ENCODE peak calls at places on chromosome 10, in four cellular contexts. One of them, this sample, is unnamed.

GRCh38 chr10:110137142-110137545 is 70.3 kb upstream of the MXI1 start:
- DNase-seq in A549: peak; percentile 50
- DNase-seq in psoas muscle: no peak
- DNase-seq in cardiac muscle cell: peak; percentile 73
- DNase-seq in this sample: no peak

GRCh38 chr10:24396396-24396795 is 187.5 kb downstream of the KIAA1217 start:
- DNase-seq in cardiac muscle cell: no peak
- DNase-seq in psoas muscle: no peak
- DNase-seq in A549: no peak
- DNase-seq in this sample: no peak

GRCh38 chr10:119493155-119493554 is 49.4 kb downstream of the RGS10 start:
- DNase-seq in cardiac muscle cell: no peak
- DNase-seq in psoas muscle: no peak
- DNase-seq in A549: no peak
- DNase-seq in this sample: no peak

GRCh38 chr10:75179657-75180177 is 30.9 kb upstream of the VDAC2 start:
- DNase-seq in A549: no peak
- DNase-seq in psoas muscle: no peak
- DNase-seq in cardiac muscle cell: no peak
- DNase-seq in this sample: no peak

GRCh38 chr10:25159591-25159990 is 15.2 kb upstream of the GPR158 start:
- DNase-seq in psoas muscle: no peak
- DNase-seq in A549: no peak
- DNase-seq in cardiac muscle cell: no peak
- DNase-seq in this sample: no peak

GRCh38 chr10:33365871-33366411 is 31.5 kb upstream of the NRP1 start:
- DNase-seq in A549: peak; percentile 21
- DNase-seq in cardiac muscle cell: no peak
- DNase-seq in psoas muscle: no peak
- DNase-seq in this sample: no peak

GRCh38 chr10:78944658-78945333 is 124.0 kb upstream of the ZMIZ1 start:
- DNase-seq in A549: no peak
- DNase-seq in psoas muscle: peak; percentile 67
- DNase-seq in cardiac muscle cell: peak; percentile 52
- DNase-seq in this sample: no peak

GRCh38 chr10:9437131-9437530 is 1382.6 kb downstream of the GATA3 start:
- DNase-seq in psoas muscle: no peak
- DNase-seq in cardiac muscle cell: no peak
- DNase-seq in A549: no peak
- DNase-seq in this sample: no peak

GRCh38 chr10:114930320-114930719 is 7.7 kb upstream of the TRUB1 start:
- DNase-seq in psoas muscle: no peak
- DNase-seq in A549: no peak
- DNase-seq in cardiac muscle cell: no peak
- DNase-seq in this sample: no peak

GRCh38 chr10:17061418-17061817 is 68.2 kb downstream of the CUBN start:
- DNase-seq in A549: no peak
- DNase-seq in psoas muscle: no peak
- DNase-seq in cardiac muscle cell: no peak
- DNase-seq in this sample: no peak

GRCh38 chr10:98346847-98347246 is 68.1 kb downstream of the PYROXD2 start:
- DNase-seq in A549: no peak
- DNase-seq in psoas muscle: no peak
- DNase-seq in cardiac muscle cell: no peak
- DNase-seq in this sample: no peak
- H3K4me3 ChIP-seq in A549: no peak overlapping the region
- H3K4me3 ChIP-seq in psoas muscle: no peak overlapping the region
- H3K4me3 ChIP-seq in cardiac muscle cell: no peak overlapping the region
- H3K4me3 ChIP-seq in this sample: no peak overlapping the region

DNA sequence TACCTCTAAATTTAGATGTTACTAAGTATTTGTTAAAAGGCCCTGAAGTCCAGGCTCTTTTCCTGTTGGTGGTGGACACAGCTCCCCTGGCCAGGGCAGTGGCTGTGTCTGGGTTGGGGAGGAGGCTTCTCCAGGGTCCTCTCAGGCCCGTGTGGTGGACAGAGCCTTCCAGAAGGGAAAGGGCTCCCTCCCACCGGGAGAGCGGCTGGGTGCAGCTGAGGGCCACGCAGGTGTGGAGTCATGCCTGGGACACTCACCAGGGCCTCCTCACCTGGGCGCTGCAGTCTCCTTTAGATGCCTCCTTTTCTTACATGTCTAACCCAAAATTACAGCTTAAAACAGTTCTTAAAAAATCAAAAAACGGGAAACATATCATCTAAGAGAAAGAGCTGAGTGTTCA is 128.2 kb upstream of the TCERG1L start:
- DNase-seq in A549: no peak
- DNase-seq in psoas muscle: no peak
- DNase-seq in cardiac muscle cell: no peak
- DNase-seq in this sample: no peak
- H3K9me3 ChIP-seq in A549: no peaks in the 10 kb centered on the region
- H3K9me3 ChIP-seq in psoas muscle: no peaks in the 10 kb centered on the region
- H3K9me3 ChIP-seq in cardiac muscle cell: no peaks in the 10 kb centered on the region
- H3K9me3 ChIP-seq in this sample: no peaks in the 10 kb centered on the region

GRCh38 chr10:31490858-31491504 is 172.0 kb downstream of the ZEB1 start:
- DNase-seq in psoas muscle: no peak
- DNase-seq in A549: no peak
- DNase-seq in cardiac muscle cell: peak; percentile 65
- DNase-seq in this sample: no peak
- TF ChIP-seq CTCF in psoas muscle: peak; percentile 68
- TF ChIP-seq CTCF in A549: no peak
- TF ChIP-seq CTCF in cardiac muscle cell: peak; percentile 73
- TF ChIP-seq CTCF in this sample: peak; percentile 4

GRCh38 chr10:26437637-26438461 is at the start of gene APBB1IP:
- DNase-seq in psoas muscle: peak; percentile 88
- DNase-seq in cardiac muscle cell: no peak
- DNase-seq in A549: no peak
- DNase-seq in this sample: peak; percentile 86
- H3K4me3 ChIP-seq in psoas muscle: peak within 1 kb of the TSS; percentile 56
- H3K4me3 ChIP-seq in cardiac muscle cell: no peak within 1 kb of the TSS
- H3K4me3 ChIP-seq in A549: peak within 1 kb of the TSS; percentile 38
- H3K4me3 ChIP-seq in this sample: peak within 1 kb of the TSS; percentile 22

GRCh38 chr10:133182791-133183645 is 23.0 kb downstream of the KNDC1 start:
- DNase-seq in cardiac muscle cell: no peak
- DNase-seq in A549: no peak
- DNase-seq in psoas muscle: no peak
- DNase-seq in this sample: no peak
- H3K9me3 ChIP-seq in cardiac muscle cell: no peaks in the 10 kb centered on the region
- H3K9me3 ChIP-seq in A549: no peaks in the 10 kb centered on the region
- H3K9me3 ChIP-seq in psoas muscle: no peaks in the 10 kb centered on the region
- H3K9me3 ChIP-seq in this sample: no peaks in the 10 kb centered on the region

GRCh38 chr10:77925795-77926565 is 575 bp downstream of the DLG5 start:
- DNase-seq in psoas muscle: peak; percentile 78
- DNase-seq in A549: no peak
- DNase-seq in cardiac muscle cell: peak; percentile 71
- DNase-seq in this sample: no peak

GRCh38 chr10:77922551-77923179 is 3.9 kb downstream of the DLG5 start:
- DNase-seq in psoas muscle: no peak
- DNase-seq in cardiac muscle cell: no peak
- DNase-seq in A549: no peak
- DNase-seq in this sample: no peak

GRCh38 chr10:77927343-77928256 is 1.0 kb upstream of the DLG5 start:
- DNase-seq in A549: no peak
- DNase-seq in cardiac muscle cell: peak; percentile 34
- DNase-seq in psoas muscle: no peak
- DNase-seq in this sample: no peak

GRCh38 chr10:77925410-77925794 is 1.2 kb downstream of the DLG5 start:
- DNase-seq in psoas muscle: no peak
- DNase-seq in A549: no peak
- DNase-seq in cardiac muscle cell: no peak
- DNase-seq in this sample: no peak

GRCh38 chr10:77926566-77927342 is at the start of gene DLG5:
- DNase-seq in A549: no peak
- DNase-seq in psoas muscle: peak; percentile 85
- DNase-seq in cardiac muscle cell: peak; percentile 72
- DNase-seq in this sample: peak; percentile 82
- TF ChIP-seq CTCF in A549: no peak
- TF ChIP-seq CTCF in psoas muscle: no peak
- TF ChIP-seq CTCF in cardiac muscle cell: no peak
- TF ChIP-seq CTCF in this sample: no peak

GRCh38 chr10:96043157-96043894 is at the start of gene CCNJ:
- DNase-seq in psoas muscle: peak; percentile 94
- DNase-seq in A549: peak; percentile 93
- DNase-seq in cardiac muscle cell: peak; percentile 97
- DNase-seq in this sample: peak; percentile 93
- H3K4me3 ChIP-seq in psoas muscle: peak within 1 kb of the TSS; percentile 93
- H3K4me3 ChIP-seq in A549: peak within 1 kb of the TSS; percentile 87
- H3K4me3 ChIP-seq in cardiac muscle cell: peak within 1 kb of the TSS; percentile 54
- H3K4me3 ChIP-seq in this sample: peak within 1 kb of the TSS; percentile 93

DNA sequence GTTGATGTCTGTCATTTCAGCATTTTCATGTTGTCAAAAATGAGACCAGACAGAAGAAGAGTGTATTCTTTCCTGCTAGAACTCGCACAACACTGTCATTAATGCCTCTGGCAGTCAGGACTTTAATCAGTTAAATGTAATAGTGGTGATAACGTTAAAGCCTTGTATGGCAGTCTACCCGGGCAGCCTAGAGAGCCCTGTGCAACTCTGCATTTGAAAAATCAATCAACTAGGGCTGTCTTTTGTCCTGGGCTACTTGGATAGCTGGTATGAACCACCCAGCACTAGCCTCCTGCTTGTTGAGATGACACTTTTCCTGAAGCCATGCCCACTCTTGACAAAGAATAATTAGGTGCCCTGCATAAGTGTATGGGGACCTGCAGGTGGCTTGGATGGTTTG is 19.8 kb downstream of the MGMT start:
- DNase-seq in psoas muscle: no peak
- DNase-seq in cardiac muscle cell: no peak
- DNase-seq in A549: no peak
- DNase-seq in this sample: no peak
- H3K9me3 ChIP-seq in psoas muscle: peaks cover 42% of the 10 kb centered on the region
- H3K9me3 ChIP-seq in cardiac muscle cell: no peaks in the 10 kb centered on the region
- H3K9me3 ChIP-seq in A549: peaks cover 42% of the 10 kb centered on the region
- H3K9me3 ChIP-seq in this sample: peaks cover 56% of the 10 kb centered on the region

GRCh38 chr10:48794074-48794473 is 109.4 kb downstream of the WDFY4 start:
- DNase-seq in psoas muscle: no peak
- DNase-seq in cardiac muscle cell: no peak
- DNase-seq in A549: no peak
- DNase-seq in this sample: no peak
- TF ChIP-seq CTCF in psoas muscle: no peak
- TF ChIP-seq CTCF in cardiac muscle cell: no peak
- TF ChIP-seq CTCF in A549: no peak
- TF ChIP-seq CTCF in this sample: no peak

This sample was measured in ascending aorta.